ENCODE peak calls at places on chromosomes 11 and 22, in five cellular contexts. W, K, H, I and C are unnamed samples.

GRCh38 chr11:107136892-107137291 is 118.6 kb upstream of the GUCY1A2 start:
- DNase-seq in W (no peak), K (no peak), H (no peak), I (no peak), C (no peak)

GRCh38 chr22:27372969-27373670 is 428.4 kb downstream of the MN1 start:
- DNase-seq in W (peak; percentile 78), K (no peak), H (no peak), I (peak; percentile 91), C (no peak)

GRCh38 chr11:110531056-110531756 is 101.5 kb downstream of the FDX1 start:
- DNase-seq in W (peak; percentile 8), K (no peak), H (no peak), I (no peak), C (no peak)

GRCh38 chr22:45552580-45553332 is 50.1 kb downstream of the FBLN1 start:
- DNase-seq in W (peak; percentile 24), K (no peak), H (peak; percentile 86), I (no peak), C (peak; percentile 84)

GRCh38 chr11:61974766-61975631 is 7.6 kb upstream of the FTH1 start:
- DNase-seq in W (peak; percentile 47), K (peak; percentile 92), H (no peak), I (peak; percentile 51), C (no peak)

GRCh38 chr11:101022256-101022655 is 107.4 kb downstream of the PGR start:
- DNase-seq in W (no peak), K (no peak), H (no peak), I (no peak), C (no peak)

GRCh38 chr11:48675945-48676344 is 187.4 kb downstream of the OR4A47 start:
- DNase-seq in W (no peak), K (no peak), H (no peak), I (no peak), C (no peak)

GRCh38 chr11:14409891-14410290 is 50.9 kb upstream of the RRAS2 start:
- DNase-seq in W (peak; percentile 46), K (no peak), H (no peak), I (no peak), C (no peak)

GRCh38 chr11:86537541-86538222 is 134.7 kb downstream of the ME3 start:
- DNase-seq in W (no peak), K (no peak), H (no peak), I (no peak), C (no peak)

GRCh38 chr11:129048911-129049310 is 106.2 kb upstream of the TP53AIP1 start:
- DNase-seq in W (peak; percentile 61), K (no peak), H (no peak), I (no peak), C (no peak)

GRCh38 chr11:119198925-119199324 is 7.2 kb upstream of the CBL start:
- DNase-seq in W (no peak), K (no peak), H (no peak), I (no peak), C (no peak)

GRCh38 chr22:35656284-35656752 is 8.1 kb downstream of the APOL6 start:
- DNase-seq in W (peak; percentile 30), K (no peak), H (no peak), I (no peak), C (no peak)

GRCh38 chr11:66224226-66224850 is 44.1 kb upstream of the RAB1B start:
- DNase-seq in W (peak; percentile 27), K (no peak), H (no peak), I (no peak), C (no peak)

GRCh38 chr22:25880524-25880923 is 138.5 kb downstream of the MYO18B start:
- DNase-seq in W (no peak), K (no peak), H (no peak), I (no peak), C (no peak)

GRCh38 chr11:76629133-76629852 is 41.3 kb downstream of the LRRC32 start:
- DNase-seq in W (peak; percentile 27), K (peak; percentile 49), H (no peak), I (no peak), C (no peak)

GRCh38 chr11:131488208-131488607 is 117.8 kb downstream of the NTM start:
- DNase-seq in W (no peak), K (peak; percentile 60), H (no peak), I (no peak), C (no peak)

GRCh38 chr11:22415481-22415880 is 77.3 kb downstream of the SLC17A6 start:
- DNase-seq in W (no peak), K (no peak), H (no peak), I (no peak), C (no peak)